ENCODE peak calls at places on chromosome 7, in six cellular contexts. E is HT1080; F is stimulated activated CD4-positive, alpha-beta T cell treated with anti-CD3 and anti-CD28 coated beads, Interleukin-1b, Interleukin-23, amount 100 ng/mL, for 24 hours; A is spleen; Y is HEK293T; U is GM04504. Z is an unnamed sample.

GRCh38 chr7:54689394-54690058 is 69.5 kb downstream of the SEC61G start:
- DNase-seq in E (no peak), F (no peak), A (no peak), Y (no peak), U (no peak), Z (no peak)

GRCh38 chr7:41705109-41705871 is 2.4 kb upstream of the INHBA start:
- DNase-seq in E (peak; percentile 86), F (peak; percentile 41), A (peak; percentile 97), Y (peak; percentile 83), U (peak; percentile 80), Z (no peak)

GRCh38 chr7:4633012-4633411 is 49.1 kb upstream of the FOXK1 start:
- DNase-seq in E (peak; percentile 72), F (no peak), A (no peak), Y (no peak), U (no peak), Z (no peak)

GRCh38 chr7:83996879-83997278 is 197.7 kb downstream of the SEMA3A start:
- DNase-seq in E (no peak), F (no peak), A (no peak), Y (no peak), U (no peak), Z (no peak)

GRCh38 chr7:115359919-115360318 is 438.0 kb downstream of the MDFIC start:
- DNase-seq in E (no peak), F (no peak), A (no peak), Y (no peak), U (no peak), Z (no peak)

GRCh38 chr7:27071622-27072390 is 24.0 kb downstream of the HOXA1 start:
- DNase-seq in E (no peak), F (no peak), A (no peak), Y (peak; percentile 53), U (no peak), Z (no peak)

GRCh38 chr7:27567266-27567665 is 95.4 kb downstream of the HIBADH start:
- DNase-seq in E (no peak), F (no peak), A (no peak), Y (no peak), U (no peak), Z (no peak)

GRCh38 chr7:43700646-43701501 is 28.4 kb downstream of the COA1 start:
- DNase-seq in E (no peak), F (no peak), A (no peak), Y (no peak), U (no peak), Z (no peak)

GRCh38 chr7:70778585-70778984 is 353.4 kb upstream of the GALNT17 start:
- DNase-seq in E (no peak), F (no peak), A (no peak), Y (no peak), U (no peak), Z (no peak)

GRCh38 chr7:114439581-114439980 is 25.0 kb downstream of the FOXP2 start:
- DNase-seq in E (no peak), F (no peak), A (no peak), Y (no peak), U (no peak), Z (no peak)

GRCh38 chr7:134044682-134045081 is 82.5 kb upstream of the LRGUK start:
- DNase-seq in E (no peak), F (no peak), A (no peak), Y (no peak), U (no peak), Z (no peak)

GRCh38 chr7:79084423-79084822 is 369.0 kb downstream of the MAGI2 start:
- DNase-seq in E (no peak), F (no peak), A (no peak), Y (no peak), U (no peak), Z (no peak)

GRCh38 chr7:114718861-114719260 is 203.0 kb upstream of the MDFIC start:
- DNase-seq in E (no peak), F (no peak), A (no peak), Y (no peak), U (no peak), Z (no peak)

GRCh38 chr7:74343281-74344127 is 54.3 kb downstream of the CLIP2 start:
- DNase-seq in E (peak; percentile 86), F (no peak), A (no peak), Y (no peak), U (peak; percentile 38), Z (no peak)

GRCh38 chr7:2553831-2554581 is 1.3 kb downstream of the BRAT1 start:
- DNase-seq in E (no peak), F (no peak), A (no peak), Y (no peak), U (no peak), Z (no peak)

GRCh38 chr7:40194743-40195142 is 59.9 kb downstream of the SUGCT start:
- DNase-seq in E (peak; percentile 10), F (no peak), A (no peak), Y (no peak), U (peak; percentile 33), Z (no peak)

GRCh38 chr7:128724743-128725142 is 14.4 kb upstream of the CALU start:
- DNase-seq in E (no peak), F (no peak), A (no peak), Y (no peak), U (no peak), Z (no peak)

GRCh38 chr7:16791895-16792294 is 12.9 kb downstream of the AGR2 start:
- DNase-seq in E (no peak), F (no peak), A (no peak), Y (no peak), U (no peak), Z (no peak)

GRCh38 chr7:21352540-21353387 is 75.1 kb upstream of the SP4 start:
- DNase-seq in E (no peak), F (no peak), A (no peak), Y (no peak), U (no peak), Z (no peak)

GRCh38 chr7:50068026-50068425 is 25.0 kb downstream of the ZPBP start:
- DNase-seq in E (peak; percentile 25), F (no peak), A (no peak), Y (peak; percentile 12), U (no peak), Z (no peak)

GRCh38 chr7:81256991-81257390 is 338.1 kb upstream of the SEMA3C start:
- DNase-seq in E (no peak), F (no peak), A (no peak), Y (peak; percentile 14), U (no peak), Z (no peak)

GRCh38 chr7:70585071-70585470 is 546.9 kb upstream of the GALNT17 start:
- DNase-seq in E (no peak), F (no peak), A (no peak), Y (peak; percentile 24), U (no peak), Z (no peak)

GRCh38 chr7:28958235-28958945 is at the start of gene TRIL:
- DNase-seq in E (no peak), F (no peak), A (peak; percentile 84), Y (no peak), U (peak; percentile 16), Z (peak; percentile 44)

GRCh38 chr7:27560706-27561235 is 101.9 kb downstream of the HIBADH start:
- DNase-seq in E (peak; percentile 83), F (no peak), A (no peak), Y (no peak), U (peak; percentile 17), Z (no peak)

GRCh38 chr7:356691-357462 is 66.9 kb downstream of the FOXL3 start:
- DNase-seq in E (no peak), F (no peak), A (no peak), Y (no peak), U (no peak), Z (no peak)

GRCh38 chr7:69757990-69758430 is 159.7 kb downstream of the AUTS2 start:
- DNase-seq in E (no peak), F (no peak), A (no peak), Y (no peak), U (no peak), Z (no peak)

Z was measured in omental fat pad.